ENCODE peak calls at places on chromosomes 16 and 17, in four cellular contexts. One of them, this sample, is unnamed.
A peak's percentile ranks its signal among the peaks of the same experiment; 100 is the strongest.

GRCh38 chr17:58317421-58318064 is 11.1 kb downstream of the TSPOAP1 start:
- DNase-seq in MM.1S: peak; percentile 75
- DNase-seq in psoas muscle: no peak
- DNase-seq in heart left ventricle: peak; percentile 44
- DNase-seq in this sample: peak; percentile 51

GRCh38 chr16:67652578-67653130 is 7.4 kb downstream of the ACD start:
- DNase-seq in MM.1S: no peak
- DNase-seq in psoas muscle: no peak
- DNase-seq in heart left ventricle: no peak
- DNase-seq in this sample: no peak

GRCh38 chr16:28904363-28904762 is 20.7 kb downstream of the RABEP2 start:
- DNase-seq in MM.1S: no peak
- DNase-seq in psoas muscle: no peak
- DNase-seq in heart left ventricle: no peak
- DNase-seq in this sample: no peak

GRCh38 chr17:16878084-16878483 is 93.8 kb downstream of the TNFRSF13B start:
- DNase-seq in MM.1S: no peak
- DNase-seq in psoas muscle: no peak
- DNase-seq in heart left ventricle: no peak
- DNase-seq in this sample: no peak

GRCh38 chr16:24729967-24730815 is 740 bp downstream of the TNRC6A start:
- DNase-seq in MM.1S: peak; percentile 19
- DNase-seq in psoas muscle: no peak
- DNase-seq in heart left ventricle: no peak
- DNase-seq in this sample: no peak

GRCh38 chr16:59878479-59878878 is 1144.4 kb upstream of the GOT2 start:
- DNase-seq in MM.1S: no peak
- DNase-seq in psoas muscle: no peak
- DNase-seq in heart left ventricle: no peak
- DNase-seq in this sample: no peak

GRCh38 chr16:63080736-63081135 is 1044.5 kb upstream of the CDH8 start:
- DNase-seq in MM.1S: no peak
- DNase-seq in psoas muscle: no peak
- DNase-seq in heart left ventricle: no peak
- DNase-seq in this sample: no peak

GRCh38 chr16:19284207-19284606 is 1.3 kb upstream of the CLEC19A start:
- DNase-seq in MM.1S: no peak
- DNase-seq in psoas muscle: no peak
- DNase-seq in heart left ventricle: no peak
- DNase-seq in this sample: no peak

GRCh38 chr16:3023415-3023668 is 400 bp downstream of the HCFC1R1 start:
- DNase-seq in MM.1S: peak; percentile 12
- DNase-seq in psoas muscle: no peak
- DNase-seq in heart left ventricle: peak; percentile 80
- DNase-seq in this sample: peak; percentile 76

GRCh38 chr16:82700541-82701240 is 73.9 kb downstream of the CDH13 start:
- DNase-seq in MM.1S: no peak
- DNase-seq in psoas muscle: no peak
- DNase-seq in heart left ventricle: no peak
- DNase-seq in this sample: peak; percentile 83

GRCh38 chr17:47276868-47277267 is 23.2 kb downstream of the ITGB3 start:
- DNase-seq in MM.1S: no peak
- DNase-seq in psoas muscle: peak; percentile 79
- DNase-seq in heart left ventricle: peak; percentile 75
- DNase-seq in this sample: peak; percentile 92

GRCh38 chr16:30394603-30395154 is 541 bp upstream of the ZNF48 start:
- DNase-seq in MM.1S: no peak
- DNase-seq in psoas muscle: no peak
- DNase-seq in heart left ventricle: peak; percentile 71
- DNase-seq in this sample: peak; percentile 64

GRCh38 chr17:45104907-45105624 is 27.2 kb downstream of the PLCD3 start:
- DNase-seq in MM.1S: no peak
- DNase-seq in psoas muscle: no peak
- DNase-seq in heart left ventricle: no peak
- DNase-seq in this sample: no peak

GRCh38 chr17:12230411-12230810 is 209.7 kb downstream of the MAP2K4 start:
- DNase-seq in MM.1S: no peak
- DNase-seq in psoas muscle: no peak
- DNase-seq in heart left ventricle: no peak
- DNase-seq in this sample: peak; percentile 69

GRCh38 chr16:73058616-73059409 is 10.9 kb upstream of the ZFHX3 start:
- DNase-seq in MM.1S: peak; percentile 15
- DNase-seq in psoas muscle: peak; percentile 72
- DNase-seq in heart left ventricle: peak; percentile 82
- DNase-seq in this sample: peak; percentile 63

GRCh38 chr17:13002761-13003453 is 14.9 kb downstream of the ELAC2 start:
- DNase-seq in MM.1S: peak; percentile 44
- DNase-seq in psoas muscle: peak; percentile 82
- DNase-seq in heart left ventricle: peak; percentile 82
- DNase-seq in this sample: peak; percentile 86

GRCh38 chr17:27384261-27384701 is 72.0 kb upstream of the KSR1 start:
- DNase-seq in MM.1S: no peak
- DNase-seq in psoas muscle: peak; percentile 82
- DNase-seq in heart left ventricle: peak; percentile 71
- DNase-seq in this sample: peak; percentile 99

GRCh38 chr16:84737192-84737591 is 37.4 kb downstream of the USP10 start:
- DNase-seq in MM.1S: no peak
- DNase-seq in psoas muscle: no peak
- DNase-seq in heart left ventricle: no peak
- DNase-seq in this sample: no peak

GRCh38 chr16:79042886-79043285 is 557.7 kb downstream of the MAF start:
- DNase-seq in MM.1S: peak; percentile 82
- DNase-seq in psoas muscle: no peak
- DNase-seq in heart left ventricle: no peak
- DNase-seq in this sample: no peak

GRCh38 chr16:89922884-89923639 is at the start of gene TUBB3:
- DNase-seq in MM.1S: peak; percentile 45
- DNase-seq in psoas muscle: no peak
- DNase-seq in heart left ventricle: peak; percentile 90
- DNase-seq in this sample: peak; percentile 77

DNA sequence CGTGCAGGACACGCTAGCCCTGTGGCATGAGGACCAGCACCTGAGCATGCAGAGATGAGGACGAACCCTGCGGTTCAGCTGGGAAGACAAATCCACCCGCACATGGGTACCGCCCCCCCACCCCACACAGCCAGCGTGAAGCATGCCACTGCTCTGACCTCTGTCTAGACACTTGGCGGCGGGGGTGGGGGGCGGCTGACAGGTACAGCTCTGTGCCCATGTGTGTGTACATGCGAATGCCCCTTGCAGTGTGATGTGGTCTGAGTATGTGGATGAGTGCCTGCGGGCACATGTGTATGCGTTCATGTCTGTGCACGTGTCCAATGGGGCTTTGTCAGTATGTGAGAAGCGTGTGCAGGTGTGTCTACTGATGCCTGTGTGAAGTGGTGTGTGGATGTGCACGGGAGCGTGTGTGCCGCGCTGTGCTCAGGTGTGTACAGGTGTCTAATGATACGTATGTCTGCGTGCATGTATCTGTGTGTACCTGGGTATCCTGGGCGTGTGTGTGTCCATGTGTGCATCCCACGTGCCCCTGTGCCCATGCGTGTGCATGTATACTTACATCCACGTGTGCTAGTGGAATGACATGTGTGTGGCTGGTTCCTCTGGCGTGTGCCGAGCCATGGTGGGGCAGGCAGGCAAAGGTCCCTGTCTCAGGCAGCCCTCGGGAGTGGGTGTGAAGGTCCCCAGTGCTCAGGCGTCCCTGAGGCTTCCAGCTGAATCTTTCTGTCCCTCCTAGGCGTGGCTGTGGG is 650 bp upstream of the RAP1GAP2 start:
- DNase-seq in MM.1S: no peak
- DNase-seq in psoas muscle: no peak
- DNase-seq in heart left ventricle: no peak
- DNase-seq in this sample: no peak
- H3K4me3 ChIP-seq in MM.1S: peak overlapping the region; percentile 49
- H3K4me3 ChIP-seq in psoas muscle: peak overlapping the region; percentile 34
- H3K4me3 ChIP-seq in heart left ventricle: no peak overlapping the region
- H3K4me3 ChIP-seq in this sample: no peak overlapping the region

DNA sequence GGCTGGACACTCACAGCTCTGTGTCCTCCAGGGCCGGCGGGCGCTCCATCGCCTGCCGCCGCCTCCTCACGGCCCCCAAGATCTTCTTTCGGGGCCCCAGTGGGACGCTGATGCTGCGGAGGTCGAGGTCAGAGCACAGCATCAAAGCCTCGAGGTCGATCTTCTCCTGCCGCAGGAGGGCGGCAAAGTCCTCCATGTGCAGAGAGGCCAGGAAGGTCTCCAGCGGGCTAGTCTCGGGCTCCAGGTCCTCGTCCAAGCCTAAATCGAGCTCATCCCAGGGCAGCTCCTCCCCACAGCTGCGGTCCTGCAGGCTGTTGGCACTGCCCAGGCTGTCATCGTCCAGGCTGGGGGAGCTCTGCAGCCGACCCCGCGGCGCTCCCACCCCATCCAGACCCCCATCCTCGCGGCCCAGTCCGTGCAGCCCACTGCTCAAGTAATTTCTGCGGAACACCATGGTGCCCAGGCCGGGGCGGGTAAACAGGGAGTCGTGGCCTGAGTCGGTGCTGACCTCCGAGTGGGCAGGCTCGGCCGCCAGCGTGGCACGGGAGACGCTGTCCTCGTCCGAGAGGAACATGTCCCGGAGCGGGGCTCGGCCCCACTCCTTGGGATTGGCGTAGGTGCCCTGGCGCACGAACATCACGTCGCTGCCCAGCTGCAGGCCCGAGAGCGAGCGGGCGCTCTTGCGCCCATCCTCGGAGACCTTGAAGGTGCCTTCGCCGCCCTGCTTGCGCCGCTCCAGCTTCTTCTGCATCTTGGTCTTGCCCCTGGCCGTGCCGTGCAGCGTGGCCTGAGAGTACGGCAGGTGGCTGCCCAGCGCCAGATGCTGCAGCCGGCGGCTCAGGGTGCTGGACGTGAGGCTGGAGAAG is 3.4 kb downstream of the USH1G start:
- DNase-seq in MM.1S: peak; percentile 45
- DNase-seq in psoas muscle: no peak
- DNase-seq in heart left ventricle: peak; percentile 64
- DNase-seq in this sample: peak; percentile 7
- TF ChIP-seq CTCF in MM.1S: peak; percentile 45
- TF ChIP-seq CTCF in psoas muscle: peak; percentile 33
- TF ChIP-seq CTCF in heart left ventricle: peak; percentile 32
- TF ChIP-seq CTCF in this sample: peak; percentile 30

DNA sequence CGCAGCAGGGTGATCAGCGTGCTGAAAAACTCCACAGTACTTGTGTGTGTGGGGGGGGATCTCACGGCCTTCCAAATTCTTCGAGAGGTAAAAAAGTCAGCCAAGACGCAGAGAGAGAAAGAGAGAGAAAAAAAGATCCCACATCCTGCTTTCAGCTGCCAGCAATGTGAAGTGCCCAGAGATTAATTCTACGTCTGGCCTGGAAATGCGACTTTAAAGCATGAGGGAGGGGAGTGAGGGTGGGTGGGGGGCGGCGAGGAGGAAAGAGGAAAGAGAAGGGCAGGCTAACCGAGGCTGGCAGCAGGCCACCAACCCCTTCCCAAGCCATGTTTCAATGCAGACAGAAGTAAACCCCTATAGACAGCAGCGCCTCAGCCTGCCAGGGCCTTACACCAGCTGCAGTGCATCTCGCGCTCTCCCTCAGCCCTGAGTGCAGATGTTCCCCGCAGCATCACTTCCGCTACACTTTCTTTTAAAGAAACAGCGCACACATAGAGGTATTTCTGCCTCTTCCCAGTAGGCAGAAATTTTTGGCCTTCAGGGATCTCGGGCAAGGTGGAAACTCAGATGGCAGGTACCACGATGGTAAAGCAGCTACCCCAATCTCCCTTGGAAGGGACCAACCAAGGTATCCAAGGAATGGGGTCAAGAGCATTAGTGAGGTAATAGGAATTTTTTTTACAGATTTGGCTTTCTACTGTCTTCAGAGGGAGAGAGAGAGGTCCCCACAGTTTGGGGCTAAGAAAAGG is 87.8 kb downstream of the SMG6 start:
- DNase-seq in MM.1S: peak; percentile 90
- DNase-seq in psoas muscle: peak; percentile 75
- DNase-seq in heart left ventricle: peak; percentile 84
- DNase-seq in this sample: peak; percentile 99
- H3K4me3 ChIP-seq in MM.1S: peak overlapping the region; percentile 49
- H3K4me3 ChIP-seq in psoas muscle: peak overlapping the region; percentile 40
- H3K4me3 ChIP-seq in heart left ventricle: peak overlapping the region; percentile 37
- H3K4me3 ChIP-seq in this sample: peak overlapping the region; percentile 49

DNA sequence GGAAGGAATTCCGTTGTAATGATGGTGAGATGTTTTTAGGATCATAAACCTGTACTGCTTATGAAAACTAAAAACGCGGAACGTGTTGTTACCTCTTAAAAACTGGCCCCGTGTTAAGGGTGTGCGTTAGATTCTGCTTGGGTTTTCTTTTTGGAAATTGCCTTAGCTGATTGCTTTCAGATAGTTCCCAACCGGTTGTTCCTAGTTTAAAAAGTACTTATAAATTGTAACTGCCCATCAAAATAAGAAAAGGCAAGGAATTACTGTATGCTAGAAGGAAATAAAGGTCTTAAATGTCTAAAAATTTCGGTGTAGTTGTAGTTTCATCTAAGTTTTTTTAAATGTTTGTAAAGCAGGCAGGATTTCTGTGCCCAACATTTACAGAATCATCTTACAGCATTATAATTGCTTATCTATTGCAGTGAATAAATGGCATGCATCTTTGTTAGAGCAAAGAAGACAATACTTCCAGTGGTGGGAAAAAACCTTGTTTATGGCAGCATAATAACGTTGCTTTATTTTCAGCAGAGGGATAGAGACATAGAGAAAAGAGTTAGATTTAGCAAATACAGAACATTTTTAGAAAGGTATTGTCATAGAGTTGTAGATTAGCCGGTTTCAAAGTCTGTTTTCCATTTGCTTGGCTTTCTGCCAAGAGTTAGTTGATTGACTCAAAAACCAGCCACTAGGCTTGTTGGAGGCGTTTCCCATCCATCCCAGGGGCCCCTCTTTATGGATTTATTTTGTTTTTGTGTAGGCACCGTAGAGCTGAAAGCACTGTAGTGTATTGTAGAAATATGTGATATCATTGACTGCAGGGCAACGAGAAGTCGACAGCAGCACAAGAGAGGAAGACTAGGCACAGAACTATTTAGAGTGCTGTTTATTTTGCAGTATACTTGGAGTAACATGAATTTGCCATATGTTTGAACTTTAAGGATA is 1.7 kb downstream of the PPM1D start:
- DNase-seq in MM.1S: peak; percentile 74
- DNase-seq in psoas muscle: no peak
- DNase-seq in heart left ventricle: no peak
- DNase-seq in this sample: peak; percentile 91
- TF ChIP-seq CTCF in MM.1S: no peak
- TF ChIP-seq CTCF in psoas muscle: no peak
- TF ChIP-seq CTCF in heart left ventricle: peak; percentile 14
- TF ChIP-seq CTCF in this sample: no peak